ENCODE peak calls at places on chromosomes 7 and 10, in five cellular contexts. B, P, A, E and O are unnamed samples.

GRCh38 chr10:68208424-68209042 is 23.4 kb downstream of the ATOH7 start:
- DNase-seq in B (peak; percentile 10), P (peak; percentile 83), A (peak; percentile 85), E (peak; percentile 56), O (no peak)

GRCh38 chr10:103145860-103146466 is 47.1 kb downstream of the NT5C2 start:
- DNase-seq in B (peak; percentile 91), P (peak; percentile 93), A (peak; percentile 95), E (no peak), O (no peak)

GRCh38 chr7:27245124-27245797 is 2.7 kb downstream of the EVX1 start:
- DNase-seq in B (no peak), P (no peak), A (no peak), E (no peak), O (no peak)

GRCh38 chr7:20307901-20308300 is 22.8 kb upstream of the ITGB8 start:
- DNase-seq in B (no peak), P (no peak), A (no peak), E (no peak), O (no peak)

GRCh38 chr7:132354527-132354926 is 221.7 kb downstream of the PLXNA4 start:
- DNase-seq in B (no peak), P (no peak), A (no peak), E (no peak), O (no peak)

GRCh38 chr7:36408589-36408988 is 18.9 kb downstream of the ANLN start:
- DNase-seq in B (no peak), P (no peak), A (peak; percentile 44), E (no peak), O (no peak)

GRCh38 chr7:85191383-85191782 is 4.5 kb upstream of the SEMA3D start:
- DNase-seq in B (no peak), P (peak; percentile 76), A (peak; percentile 59), E (no peak), O (no peak)

GRCh38 chr10:58028597-58029366 is 238.9 kb downstream of the IPMK start:
- DNase-seq in B (no peak), P (peak; percentile 88), A (peak; percentile 78), E (no peak), O (no peak)

GRCh38 chr10:5566606-5567005 is 41.8 kb downstream of the CALML3 start:
- DNase-seq in B (no peak), P (no peak), A (no peak), E (no peak), O (no peak)

GRCh38 chr10:129057856-129058663 is 409.0 kb upstream of the MGMT start:
- DNase-seq in B (no peak), P (no peak), A (no peak), E (peak; percentile 74), O (peak; percentile 60)

GRCh38 chr10:13930123-13930522 is 343.4 kb downstream of the PRPF18 start:
- DNase-seq in B (no peak), P (no peak), A (no peak), E (no peak), O (peak; percentile 37)

GRCh38 chr7:15015545-15016314 is 113.2 kb upstream of the DGKB start:
- DNase-seq in B (peak; percentile 23), P (peak; percentile 79), A (peak; percentile 88), E (peak; percentile 64), O (no peak)

GRCh38 chr7:6705959-6706665 is 635 bp downstream of the ZNF12 start:
- DNase-seq in B (peak; percentile 18), P (peak; percentile 69), A (peak; percentile 51), E (peak; percentile 50), O (no peak)

GRCh38 chr10:126908225-126908624 is 3.0 kb downstream of the DOCK1 start:
- DNase-seq in B (no peak), P (no peak), A (no peak), E (no peak), O (no peak)

GRCh38 chr10:28983799-28984198 is 305.1 kb upstream of the LYZL1 start:
- DNase-seq in B (no peak), P (peak; percentile 65), A (peak; percentile 25), E (no peak), O (no peak)

GRCh38 chr10:90175161-90175681 is 473.8 kb downstream of the KIF20B start:
- DNase-seq in B (no peak), P (no peak), A (no peak), E (no peak), O (no peak)

GRCh38 chr7:141381794-141382453 is 169.3 kb upstream of the AGK start:
- DNase-seq in B (no peak), P (no peak), A (no peak), E (no peak), O (no peak)

GRCh38 chr7:83161851-83162401 is 758 bp downstream of the PCLO start:
- DNase-seq in B (no peak), P (no peak), A (no peak), E (no peak), O (no peak)

GRCh38 chr10:62056660-62057059 is 155.2 kb downstream of the ARID5B start:
- DNase-seq in B (no peak), P (no peak), A (no peak), E (no peak), O (no peak)

GRCh38 chr7:19526639-19527038 is 182.2 kb downstream of the POLR1F start:
- DNase-seq in B (no peak), P (no peak), A (no peak), E (no peak), O (no peak)

GRCh38 chr10:13268841-13269240 is 31.0 kb downstream of the PHYH start:
- DNase-seq in B (no peak), P (no peak), A (no peak), E (no peak), O (no peak)

GRCh38 chr7:45617166-45617565 is 43.0 kb downstream of the ADCY1 start:
- DNase-seq in B (no peak), P (no peak), A (no peak), E (no peak), O (no peak)

GRCh38 chr7:21617916-21618390 is 75.1 kb downstream of the DNAH11 start:
- DNase-seq in B (peak; percentile 51), P (peak; percentile 96), A (peak; percentile 90), E (no peak), O (no peak)

GRCh38 chr10:49068209-49068608 is 47.1 kb downstream of the VSTM4 start:
- DNase-seq in B (no peak), P (no peak), A (no peak), E (no peak), O (no peak)

DNA sequence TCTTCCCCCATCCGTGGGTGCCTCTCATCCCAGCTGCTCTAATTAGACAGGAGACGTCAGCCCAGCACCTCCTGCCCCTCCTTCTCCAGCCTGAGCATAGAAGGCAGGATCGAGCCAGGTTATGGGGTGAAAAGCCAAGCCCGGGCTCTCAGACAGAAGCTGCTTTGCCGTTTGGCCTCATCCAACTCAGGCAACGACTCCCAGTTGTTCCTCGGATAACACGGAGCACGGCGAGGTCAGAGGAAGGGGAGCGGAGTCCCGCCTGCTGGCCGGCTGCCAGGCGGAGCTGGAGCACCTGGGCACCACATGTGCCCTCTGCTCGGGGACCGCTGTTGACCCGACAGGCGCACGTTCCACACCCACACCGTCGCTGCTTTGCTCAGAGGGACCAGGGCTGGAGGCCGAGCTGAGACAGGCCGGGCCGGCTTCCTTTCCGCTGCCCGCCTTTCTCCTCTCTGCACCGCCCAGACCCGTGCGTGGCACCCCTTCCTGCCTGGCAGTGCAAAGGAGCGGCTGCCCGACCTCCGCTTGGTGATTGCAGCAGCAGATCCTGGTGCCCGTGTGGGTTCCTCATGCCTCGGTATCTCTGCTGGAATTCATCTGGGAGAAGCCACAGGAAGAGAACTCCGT is 21.6 kb upstream of the UNCX start:
- DNase-seq in B (no peak), P (no peak), A (peak; percentile 28), E (no peak), O (no peak)
- H3K4me3 ChIP-seq in B (peak overlapping the region; percentile 13), P (peak overlapping the region; percentile 20), A (no peak overlapping the region), E (no peak overlapping the region), O (no peak overlapping the region)

GRCh38 chr7:43647772-43648643 is 65.1 kb downstream of the STK17A start:
- DNase-seq in B (peak; percentile 45), P (peak; percentile 99), A (peak; percentile 98), E (peak; percentile 82), O (peak; percentile 34)

GRCh38 chr7:43648725-43649406 is 66.0 kb downstream of the STK17A start:
- DNase-seq in B (no peak), P (peak; percentile 70), A (peak; percentile 95), E (peak; percentile 97), O (peak; percentile 75)

GRCh38 chr7:43650457-43651052 is 67.6 kb downstream of the STK17A start:
- DNase-seq in B (no peak), P (peak; percentile 69), A (peak; percentile 70), E (peak; percentile 58), O (no peak)

GRCh38 chr7:43647314-43647691 is 64.4 kb downstream of the STK17A start:
- DNase-seq in B (no peak), P (peak; percentile 73), A (peak; percentile 94), E (no peak), O (no peak)

GRCh38 chr7:43649755-43650274 is 66.9 kb downstream of the STK17A start:
- DNase-seq in B (no peak), P (no peak), A (peak; percentile 47), E (peak; percentile 96), O (peak; percentile 88)
- H3K4me3 ChIP-seq in B (no peak overlapping the region), P (no peak overlapping the region), A (no peak overlapping the region), E (peak overlapping the region; percentile 55), O (peak overlapping the region; percentile 65)

DNA sequence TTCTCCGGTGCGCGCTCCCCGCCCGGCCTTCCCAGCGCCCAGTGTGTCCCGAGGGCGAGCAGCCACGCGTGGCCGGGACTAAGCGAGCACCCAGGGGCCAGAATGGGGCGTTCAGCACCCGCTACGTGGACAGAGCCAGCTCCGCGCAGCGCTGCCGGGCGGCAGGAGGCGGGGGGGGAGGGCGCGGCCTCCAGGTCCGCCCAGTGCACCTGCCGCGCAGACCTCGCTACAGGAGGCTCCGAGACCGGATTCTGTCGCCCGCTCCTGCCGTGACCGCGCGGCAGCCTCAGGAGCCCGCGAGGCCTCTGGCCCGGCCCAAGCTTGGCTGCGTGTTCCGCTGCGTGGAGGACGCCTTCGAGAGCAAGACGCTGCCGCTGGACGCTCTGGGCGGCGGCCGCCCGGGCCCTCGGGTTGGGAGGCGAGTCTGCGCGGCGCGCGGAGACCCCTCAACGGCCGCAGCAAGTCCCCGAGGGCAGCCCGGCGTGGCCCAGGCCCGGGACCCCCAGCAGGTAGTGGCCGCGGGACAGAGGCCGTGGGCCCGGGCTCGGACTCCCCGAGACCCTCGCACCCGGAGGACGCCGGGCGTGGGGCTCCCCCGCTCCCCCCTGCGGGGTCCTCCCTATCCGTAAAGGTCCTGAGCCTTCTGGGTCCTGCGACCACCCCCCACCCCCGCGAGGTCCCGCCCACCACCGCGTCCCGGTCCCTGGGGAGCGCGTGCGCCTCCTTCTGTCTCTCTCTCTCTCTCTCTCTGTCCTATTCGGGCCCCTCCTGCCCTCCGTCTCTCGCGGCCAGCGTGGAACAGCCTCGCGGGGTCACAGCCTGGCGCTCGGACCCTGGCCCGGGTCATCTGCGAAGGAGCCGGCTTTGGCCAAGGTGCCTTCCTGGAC is 904 bp upstream of the DPYSL4 start:
- DNase-seq in B (no peak), P (peak; percentile 59), A (peak; percentile 43), E (no peak), O (peak; percentile 79)
- H3K4me3 ChIP-seq in B (peak overlapping the region; percentile 57), P (peak overlapping the region; percentile 56), A (no peak overlapping the region), E (no peak overlapping the region), O (peak overlapping the region; percentile 27)

GRCh38 chr10:55627526-55628170 is 733.4 kb downstream of the ZWINT start:
- DNase-seq in B (no peak), P (no peak), A (no peak), E (no peak), O (no peak)
- H3K4me3 ChIP-seq in B (peak overlapping the region; percentile 36), P (peak overlapping the region; percentile 67), A (no peak overlapping the region), E (no peak overlapping the region), O (no peak overlapping the region)